ENCODE peak calls at places on chromosomes 1 and 21, in six cellular contexts. U is iPS DF 19.7; O is GM03348; N is stimulated activated CD4-positive, alpha-beta T cell treated with anti-CD3 and anti-CD28 coated beads, Interleukin-1b, Interleukin-23, amount 100 ng/mL, for 24 hours; Q is left colon; D is AG08395. M is an unnamed sample.

GRCh38 chr1:151282883-151283725 is 1.0 kb downstream of the ZNF687 start:
- DNase-seq in U (no peak), O (no peak), N (no peak), Q (no peak), D (peak), M (peak)

GRCh38 chr1:10738125-10738746 is 58.2 kb downstream of the CASZ1 start:
- DNase-seq in U (no peak), O (no peak), N (no peak), Q (peak), D (no peak), M (no peak)

GRCh38 chr1:60920561-60920960 is 161.8 kb upstream of the NFIA start:
- DNase-seq in U (no peak), O (no peak), N (no peak), Q (no peak), D (no peak), M (no peak)

GRCh38 chr21:33196956-33197374 is 32.8 kb upstream of the IFNAR2 start:
- DNase-seq in U (peak), O (peak), N (peak), Q (no peak), D (peak), M (peak)

GRCh38 chr1:96878640-96879039 is 157.1 kb downstream of the PTBP2 start:
- DNase-seq in U (no peak), O (no peak), N (no peak), Q (no peak), D (no peak), M (no peak)

GRCh38 chr1:205199090-205199930 is 12.2 kb downstream of the DSTYK start:
- DNase-seq in U (no peak), O (no peak), N (no peak), Q (no peak), D (no peak), M (peak)

GRCh38 chr1:42379794-42380616 is 587 bp upstream of the RIMKLA start:
- DNase-seq in U (no peak), O (peak), N (no peak), Q (no peak), D (peak), M (no peak)

GRCh38 chr1:33296082-33296458 is 24.8 kb downstream of the A3GALT2 start:
- DNase-seq in U (no peak), O (no peak), N (no peak), Q (peak), D (peak), M (no peak)

GRCh38 chr1:16402742-16403141 is 34.5 kb downstream of the SPATA21 start:
- DNase-seq in U (no peak), O (no peak), N (no peak), Q (no peak), D (no peak), M (no peak)

GRCh38 chr1:234668577-234668955 is 58.6 kb upstream of the IRF2BP2 start:
- DNase-seq in U (no peak), O (no peak), N (no peak), Q (no peak), D (no peak), M (no peak)

GRCh38 chr21:44793269-44794030 is 8.2 kb downstream of the UBE2G2 start:
- DNase-seq in U (no peak), O (peak), N (no peak), Q (no peak), D (peak), M (peak)

GRCh38 chr1:155093938-155094621 is 15.4 kb downstream of the EFNA3 start:
- DNase-seq in U (no peak), O (peak), N (no peak), Q (peak), D (peak), M (no peak)

GRCh38 chr1:110083453-110084225 is 13.2 kb upstream of the ALX3 start:
- DNase-seq in U (no peak), O (peak), N (no peak), Q (no peak), D (no peak), M (no peak)

GRCh38 chr1:27342778-27343638 is 1.2 kb downstream of the SYTL1 start:
- DNase-seq in U (no peak), O (no peak), N (no peak), Q (no peak), D (no peak), M (peak)

GRCh38 chr1:109655624-109656519 is at the start of gene GSTM4:
- DNase-seq in U (peak), O (peak), N (peak), Q (peak), D (peak), M (peak)

GRCh38 chr21:33988237-33988835 is 72.7 kb upstream of the ATP5PO start:
- DNase-seq in U (no peak), O (no peak), N (no peak), Q (no peak), D (no peak), M (no peak)

GRCh38 chr1:216140650-216141547 is 282.3 kb downstream of the USH2A start:
- DNase-seq in U (no peak), O (peak), N (no peak), Q (no peak), D (no peak), M (no peak)

GRCh38 chr1:101995984-101996731 is 568 bp downstream of the OLFM3 start:
- DNase-seq in U (no peak), O (no peak), N (no peak), Q (no peak), D (no peak), M (no peak)

GRCh38 chr1:200034821-200035396 is 7.4 kb downstream of the NR5A2 start:
- DNase-seq in U (no peak), O (peak), N (no peak), Q (peak), D (peak), M (no peak)

GRCh38 chr21:38898422-38899098 is 92.8 kb downstream of the ETS2 start:
- DNase-seq in U (no peak), O (no peak), N (no peak), Q (no peak), D (no peak), M (no peak)

GRCh38 chr1:93965256-93965655 is 56.0 kb upstream of the GCLM start:
- DNase-seq in U (no peak), O (no peak), N (no peak), Q (no peak), D (no peak), M (no peak)

GRCh38 chr1:20047058-20047457 is 22.9 kb upstream of the PLA2G5 start:
- DNase-seq in U (no peak), O (no peak), N (no peak), Q (no peak), D (no peak), M (no peak)

GRCh38 chr21:44984428-44984791 is 44.6 kb downstream of the SLX9 start:
- DNase-seq in U (no peak), O (no peak), N (no peak), Q (no peak), D (no peak), M (no peak)

GRCh38 chr1:48810740-48811139 is 34.0 kb upstream of the BEND5 start:
- DNase-seq in U (no peak), O (no peak), N (no peak), Q (no peak), D (no peak), M (no peak)

GRCh38 chr1:6675936-6676335 is 25.7 kb downstream of the DNAJC11 start:
- DNase-seq in U (no peak), O (no peak), N (no peak), Q (no peak), D (no peak), M (no peak)

GRCh38 chr1:231899046-231899445 is 272.5 kb downstream of the DISC1 start:
- DNase-seq in U (no peak), O (no peak), N (no peak), Q (no peak), D (no peak), M (no peak)

GRCh38 chr1:248696261-248696660 is 6.3 kb downstream of the OR14I1 start:
- DNase-seq in U (no peak), O (no peak), N (no peak), Q (no peak), D (no peak), M (peak)